ENCODE peak calls at places on chromosomes 12 and 14, in ten cellular contexts. M is NCI-H345; K is GF-D8; G is EH; Y is B cell; H is stimulated activated CD4-positive, alpha-beta T cell treated with anti-CD3 and anti-CD28 coated beads, Interleukin-12 subunit alpha, Interleukin-12 subunit beta, amount 100 ng/mL, for 4 hours; R is K562; U is activated T-helper 1 cell treated with Interleukin-2 at 50 U/mL for 16 hours; F is globus pallidus; N is memory B cell. Z is an unnamed sample.

GRCh38 chr14:101927859-101928258 is 36.5 kb upstream of the DYNC1H1 start:
- DNase-seq in M (no peak), K (peak; percentile 6), G (peak; percentile 96), Y (no peak), H (no peak), R (peak; percentile 82), U (no peak), F (no peak), N (no peak), Z (peak; percentile 96)

GRCh38 chr14:92472860-92473259 is 40.7 kb upstream of the RIN3 start:
- DNase-seq in M (no peak), K (no peak), G (no peak), Y (no peak), H (no peak), R (no peak), U (no peak), F (no peak), N (no peak), Z (no peak)

GRCh38 chr14:75279153-75279738 is 618 bp downstream of the FOS start:
- DNase-seq in M (peak; percentile 53), K (no peak), G (peak; percentile 85), Y (peak; percentile 62), H (peak; percentile 43), R (peak; percentile 37), U (no peak), F (peak; percentile 73), N (peak; percentile 58), Z (peak; percentile 79)

GRCh38 chr12:24972078-24972477 is 23.2 kb upstream of the BCAT1 start:
- DNase-seq in M (no peak), K (no peak), G (no peak), Y (no peak), H (no peak), R (no peak), U (no peak), F (no peak), N (no peak), Z (no peak)

GRCh38 chr12:124451016-124451415 is 116.4 kb downstream of the NCOR2 start:
- DNase-seq in M (no peak), K (no peak), G (no peak), Y (no peak), H (no peak), R (no peak), U (no peak), F (no peak), N (no peak), Z (no peak)

GRCh38 chr12:123027726-123028445 is 47.4 kb downstream of the ARL6IP4 start:
- DNase-seq in M (peak; percentile 44), K (no peak), G (no peak), Y (no peak), H (no peak), R (no peak), U (no peak), F (no peak), N (no peak), Z (no peak)

GRCh38 chr12:132866251-132866828 is 21.1 kb downstream of the CHFR start:
- DNase-seq in M (no peak), K (peak; percentile 7), G (peak; percentile 61), Y (no peak), H (no peak), R (no peak), U (no peak), F (no peak), N (no peak), Z (peak; percentile 78)

GRCh38 chr14:71267691-71268090 is 360.4 kb downstream of the PCNX1 start:
- DNase-seq in M (no peak), K (no peak), G (peak; percentile 35), Y (no peak), H (no peak), R (no peak), U (no peak), F (no peak), N (no peak), Z (peak; percentile 51)

GRCh38 chr14:75720828-75721227 is 59.8 kb downstream of the TTLL5 start:
- DNase-seq in M (no peak), K (no peak), G (peak; percentile 36), Y (no peak), H (no peak), R (no peak), U (no peak), F (peak; percentile 90), N (no peak), Z (peak; percentile 79)

Z was measured in iris pigment epithelial cell.